ENCODE peak calls at places on chromosomes 1 and 21, in nine cellular contexts. One of them, this sample, is unnamed.

GRCh38 chr1:48931571-48932251 is 155.0 kb upstream of the BEND5 start:
- DNase-seq in HTR-8/SVneo: no peak
- DNase-seq in GM23248: peak; percentile 68
- DNase-seq in renal cortical epithelial cell: peak; percentile 85
- DNase-seq in lung microvascular endothelial cell: peak; percentile 81
- DNase-seq in adrenal gland: peak; percentile 29
- DNase-seq in stomach: peak; percentile 55
- DNase-seq in RWPE1: no peak
- DNase-seq in ovary: no peak
- DNase-seq in this sample: peak; percentile 3

GRCh38 chr1:30816211-30817082 is 58.9 kb upstream of the LAPTM5 start:
- DNase-seq in stomach: no peak
- DNase-seq in adrenal gland: peak; percentile 53
- DNase-seq in renal cortical epithelial cell: peak; percentile 97
- DNase-seq in ovary: peak; percentile 32
- DNase-seq in GM23248: peak; percentile 96
- DNase-seq in HTR-8/SVneo: peak; percentile 66
- DNase-seq in lung microvascular endothelial cell: peak; percentile 31
- DNase-seq in RWPE1: peak; percentile 71
- DNase-seq in this sample: peak; percentile 50

GRCh38 chr21:33789697-33790096 is 125.9 kb downstream of the ATP5PO start:
- DNase-seq in GM23248: no peak
- DNase-seq in lung microvascular endothelial cell: peak; percentile 18
- DNase-seq in RWPE1: no peak
- DNase-seq in HTR-8/SVneo: no peak
- DNase-seq in ovary: no peak
- DNase-seq in renal cortical epithelial cell: peak; percentile 25
- DNase-seq in adrenal gland: no peak
- DNase-seq in stomach: no peak
- DNase-seq in this sample: peak; percentile 36

GRCh38 chr1:182615468-182616129 is 11.4 kb upstream of the RGS16 start:
- DNase-seq in ovary: peak; percentile 65
- DNase-seq in GM23248: peak; percentile 65
- DNase-seq in stomach: no peak
- DNase-seq in HTR-8/SVneo: no peak
- DNase-seq in lung microvascular endothelial cell: no peak
- DNase-seq in RWPE1: no peak
- DNase-seq in renal cortical epithelial cell: no peak
- DNase-seq in adrenal gland: no peak
- DNase-seq in this sample: no peak

GRCh38 chr21:46599251-46599572 is 5.7 kb downstream of the S100B start:
- DNase-seq in adrenal gland: peak; percentile 91
- DNase-seq in RWPE1: no peak
- DNase-seq in HTR-8/SVneo: no peak
- DNase-seq in ovary: peak; percentile 67
- DNase-seq in renal cortical epithelial cell: peak; percentile 88
- DNase-seq in lung microvascular endothelial cell: peak; percentile 95
- DNase-seq in GM23248: peak; percentile 92
- DNase-seq in stomach: no peak
- DNase-seq in this sample: peak; percentile 98

GRCh38 chr1:28921286-28921869 is 7.0 kb downstream of the EPB41 start:
- DNase-seq in renal cortical epithelial cell: no peak
- DNase-seq in GM23248: no peak
- DNase-seq in adrenal gland: no peak
- DNase-seq in stomach: no peak
- DNase-seq in ovary: no peak
- DNase-seq in lung microvascular endothelial cell: no peak
- DNase-seq in RWPE1: no peak
- DNase-seq in HTR-8/SVneo: no peak
- DNase-seq in this sample: no peak

GRCh38 chr1:24304763-24305162 is 14.4 kb upstream of the GRHL3 start:
- DNase-seq in lung microvascular endothelial cell: no peak
- DNase-seq in ovary: no peak
- DNase-seq in GM23248: no peak
- DNase-seq in RWPE1: no peak
- DNase-seq in adrenal gland: no peak
- DNase-seq in stomach: no peak
- DNase-seq in HTR-8/SVneo: no peak
- DNase-seq in renal cortical epithelial cell: no peak
- DNase-seq in this sample: no peak

GRCh38 chr1:35576061-35576765 is 3.1 kb downstream of the TFAP2E start:
- DNase-seq in GM23248: peak; percentile 20
- DNase-seq in adrenal gland: no peak
- DNase-seq in renal cortical epithelial cell: no peak
- DNase-seq in RWPE1: no peak
- DNase-seq in ovary: no peak
- DNase-seq in HTR-8/SVneo: no peak
- DNase-seq in lung microvascular endothelial cell: no peak
- DNase-seq in stomach: no peak
- DNase-seq in this sample: no peak

GRCh38 chr1:171754971-171755370 is 13.1 kb upstream of the VAMP4 start:
- DNase-seq in ovary: no peak
- DNase-seq in renal cortical epithelial cell: no peak
- DNase-seq in RWPE1: no peak
- DNase-seq in GM23248: no peak
- DNase-seq in stomach: no peak
- DNase-seq in lung microvascular endothelial cell: peak; percentile 21
- DNase-seq in adrenal gland: no peak
- DNase-seq in HTR-8/SVneo: no peak
- DNase-seq in this sample: no peak

GRCh38 chr1:226610671-226611070 is 62.1 kb downstream of the STUM start:
- DNase-seq in adrenal gland: no peak
- DNase-seq in RWPE1: no peak
- DNase-seq in lung microvascular endothelial cell: no peak
- DNase-seq in HTR-8/SVneo: no peak
- DNase-seq in ovary: no peak
- DNase-seq in GM23248: no peak
- DNase-seq in stomach: no peak
- DNase-seq in renal cortical epithelial cell: no peak
- DNase-seq in this sample: no peak

GRCh38 chr1:66013371-66013770 is 220.7 kb downstream of the PDE4B start:
- DNase-seq in lung microvascular endothelial cell: no peak
- DNase-seq in RWPE1: no peak
- DNase-seq in stomach: no peak
- DNase-seq in ovary: no peak
- DNase-seq in HTR-8/SVneo: no peak
- DNase-seq in GM23248: no peak
- DNase-seq in renal cortical epithelial cell: no peak
- DNase-seq in adrenal gland: no peak
- DNase-seq in this sample: no peak

GRCh38 chr1:116382321-116382720 is 9.3 kb downstream of the ATP1A1 start:
- DNase-seq in HTR-8/SVneo: no peak
- DNase-seq in renal cortical epithelial cell: peak; percentile 40
- DNase-seq in lung microvascular endothelial cell: no peak
- DNase-seq in GM23248: no peak
- DNase-seq in adrenal gland: no peak
- DNase-seq in RWPE1: no peak
- DNase-seq in ovary: no peak
- DNase-seq in stomach: no peak
- DNase-seq in this sample: no peak

GRCh38 chr1:226575436-226576390 is 27.1 kb downstream of the STUM start:
- DNase-seq in lung microvascular endothelial cell: no peak
- DNase-seq in RWPE1: no peak
- DNase-seq in renal cortical epithelial cell: no peak
- DNase-seq in ovary: no peak
- DNase-seq in adrenal gland: no peak
- DNase-seq in HTR-8/SVneo: no peak
- DNase-seq in GM23248: no peak
- DNase-seq in stomach: no peak
- DNase-seq in this sample: peak; percentile 16